ENCODE peak calls at places on chromosome 19, in six cellular contexts. P is neural progenitor cell, R is GM23338, G is pancreas, U is mucosa of descending colon, C is ascending aorta. B is an unnamed sample.

GRCh38 chr19:17883627-17884413 is 12.1 kb downstream of the SLC5A5 start:
- DNase-seq in C (no peak), U (no peak), P (no peak), G (no peak), R (peak; percentile 57), B (no peak)

GRCh38 chr19:48739400-48739825 is 997 bp downstream of the RASIP1 start:
- DNase-seq in U (peak; percentile 50), G (no peak), R (no peak), C (no peak), P (peak; percentile 45), B (no peak)

GRCh38 chr19:17654993-17655392 is 33.2 kb downstream of the UNC13A start:
- DNase-seq in R (peak; percentile 48), P (no peak), U (peak; percentile 66), C (no peak), G (peak; percentile 35), B (no peak)

GRCh38 chr19:46482645-46483044 is 11.3 kb upstream of the PNMA8A start:
- DNase-seq in R (no peak), C (no peak), P (no peak), U (no peak), G (no peak), B (no peak)

GRCh38 chr19:44796701-44797115 is 12.2 kb upstream of the BCAM start:
- DNase-seq in R (peak; percentile 73), C (no peak), P (peak; percentile 25), G (no peak), U (no peak), B (no peak)

GRCh38 chr19:4390017-4390861 is 10.1 kb downstream of the SH3GL1 start:
- DNase-seq in P (peak; percentile 87), C (no peak), G (no peak), U (no peak), R (peak; percentile 85), B (no peak)

GRCh38 chr19:7294571-7295212 is 478 bp upstream of the INSR start:
- DNase-seq in C (peak; percentile 89), P (peak; percentile 69), G (peak; percentile 92), R (peak; percentile 56), U (peak; percentile 86), B (peak; percentile 70)

GRCh38 chr19:51121257-51121656 is 3.4 kb upstream of the SIGLEC9 start:
- DNase-seq in C (no peak), R (no peak), G (no peak), U (no peak), P (no peak), B (no peak)

GRCh38 chr19:42252365-42253244 is 2.3 kb downstream of the ERF start:
- DNase-seq in R (peak; percentile 42), C (peak; percentile 80), U (peak; percentile 40), P (no peak), G (peak; percentile 72), B (peak; percentile 64)

GRCh38 chr19:50383307-50383851 is 768 bp upstream of the POLD1 start:
- DNase-seq in R (peak; percentile 72), G (no peak), U (no peak), C (no peak), P (no peak), B (peak; percentile 64)

GRCh38 chr19:5608271-5608666 is 14.3 kb downstream of the SAFB2 start:
- DNase-seq in U (no peak), P (no peak), R (no peak), C (no peak), G (no peak), B (no peak)

GRCh38 chr19:27676877-27677276 is 1536.1 kb downstream of the UQCRFS1 start:
- DNase-seq in C (no peak), P (no peak), U (no peak), R (no peak), G (no peak), B (no peak)

GRCh38 chr19:11261431-11261901 is 858 bp downstream of the DOCK6 start:
- DNase-seq in C (no peak), P (peak; percentile 42), G (peak; percentile 74), R (peak; percentile 54), U (peak; percentile 56), B (no peak)

GRCh38 chr19:13255041-13255718 is 105.0 kb downstream of the IER2 start:
- DNase-seq in G (no peak), U (no peak), R (no peak), C (no peak), P (no peak), B (no peak)

GRCh38 chr19:32890841-32891240 is 21.3 kb upstream of the SLC7A9 start:
- DNase-seq in U (no peak), G (no peak), P (no peak), R (no peak), C (no peak), B (no peak)

GRCh38 chr19:32891609-32892008 is 22.0 kb upstream of the SLC7A9 start:
- DNase-seq in G (no peak), U (no peak), C (no peak), R (no peak), P (no peak), B (no peak)

GRCh38 chr19:32889137-32889934 is 19.8 kb upstream of the SLC7A9 start:
- DNase-seq in P (no peak), G (no peak), C (no peak), R (no peak), U (no peak), B (no peak)

GRCh38 chr19:32887572-32887971 is 18.0 kb upstream of the SLC7A9 start:
- DNase-seq in G (no peak), C (no peak), P (no peak), R (no peak), U (no peak), B (no peak)

GRCh38 chr19:32890326-32890725 is 20.8 kb upstream of the SLC7A9 start:
- DNase-seq in C (no peak), G (no peak), P (no peak), U (no peak), R (no peak), B (no peak)
- TF ChIP-seq CTCF in C (no peak), G (no peak), P (no peak), U (no peak), R (no peak), B (no peak)

GRCh38 chr19:43610493-43610892 is 1.4 kb upstream of the SRRM5 start:
- DNase-seq in R (no peak), G (no peak), U (no peak), C (no peak), P (no peak), B (no peak)
- H3K4me3 ChIP-seq in R (no peak overlapping the region), G (no peak overlapping the region), U (no peak overlapping the region), C (no peak overlapping the region), P (no peak overlapping the region), B (no peak overlapping the region)

GRCh38 chr19:37885392-37885791 is 21.0 kb downstream of the WDR87 start:
- DNase-seq in U (no peak), C (no peak), P (no peak), R (no peak), G (no peak), B (no peak)
- TF ChIP-seq CTCF in U (no peak), C (no peak), P (no peak), R (no peak), G (no peak), B (no peak)

GRCh38 chr19:30228726-30229523 is 143.3 kb upstream of the ZNF536 start:
- DNase-seq in G (no peak), C (no peak), U (no peak), R (peak; percentile 35), P (peak; percentile 65), B (no peak)
- H3K4me3 ChIP-seq in G (no peak overlapping the region), C (peak overlapping the region; percentile 67), U (no peak overlapping the region), R (peak overlapping the region; percentile 73), P (peak overlapping the region; percentile 71), B (peak overlapping the region; percentile 76)

GRCh38 chr19:38557205-38557799 is 60.5 kb downstream of the MAP4K1 start:
- DNase-seq in G (no peak), C (no peak), P (no peak), R (no peak), U (peak; percentile 58), B (no peak)
- TF ChIP-seq CTCF in G (no peak), C (no peak), P (no peak), R (no peak), U (no peak), B (no peak)

B was measured in foreskin fibroblast.